ENCODE peak calls at places on chromosomes 16 and 17, in ten cellular contexts. One of them, this sample, is unnamed.

GRCh38 chr17:39144414-39144813 is 7.0 kb downstream of the PLXDC1 start:
- DNase-seq in right lobe of liver: no peak
- DNase-seq in ovary: peak; percentile 80
- DNase-seq in adrenal gland: peak; percentile 67
- DNase-seq in body of pancreas: peak; percentile 94
- DNase-seq in H54: no peak
- DNase-seq in lower leg skin: peak; percentile 96
- DNase-seq in erythroblast: no peak
- DNase-seq in stomach: peak; percentile 90
- DNase-seq in suprapubic skin: peak; percentile 94
- DNase-seq in this sample: no peak

GRCh38 chr16:67009158-67009557 is 19.8 kb upstream of the CBFB start:
- DNase-seq in stomach: no peak
- DNase-seq in ovary: no peak
- DNase-seq in suprapubic skin: no peak
- DNase-seq in erythroblast: no peak
- DNase-seq in body of pancreas: no peak
- DNase-seq in adrenal gland: no peak
- DNase-seq in lower leg skin: no peak
- DNase-seq in H54: no peak
- DNase-seq in right lobe of liver: no peak
- DNase-seq in this sample: no peak

GRCh38 chr17:79987187-79987889 is 48.3 kb downstream of the TBC1D16 start:
- DNase-seq in right lobe of liver: no peak
- DNase-seq in body of pancreas: no peak
- DNase-seq in erythroblast: no peak
- DNase-seq in adrenal gland: no peak
- DNase-seq in suprapubic skin: no peak
- DNase-seq in lower leg skin: no peak
- DNase-seq in ovary: no peak
- DNase-seq in H54: no peak
- DNase-seq in stomach: no peak
- DNase-seq in this sample: peak; percentile 34

GRCh38 chr16:84593825-84594724 is 23.8 kb downstream of the COTL1 start:
- DNase-seq in body of pancreas: no peak
- DNase-seq in right lobe of liver: no peak
- DNase-seq in adrenal gland: no peak
- DNase-seq in H54: no peak
- DNase-seq in suprapubic skin: no peak
- DNase-seq in lower leg skin: no peak
- DNase-seq in erythroblast: no peak
- DNase-seq in stomach: peak; percentile 78
- DNase-seq in ovary: peak; percentile 44
- DNase-seq in this sample: peak; percentile 96

GRCh38 chr16:31265329-31266245 is 5.8 kb downstream of the ITGAM start:
- DNase-seq in body of pancreas: peak; percentile 42
- DNase-seq in H54: peak; percentile 79
- DNase-seq in lower leg skin: peak; percentile 82
- DNase-seq in right lobe of liver: peak; percentile 38
- DNase-seq in stomach: peak; percentile 30
- DNase-seq in suprapubic skin: no peak
- DNase-seq in erythroblast: no peak
- DNase-seq in ovary: no peak
- DNase-seq in adrenal gland: peak; percentile 34
- DNase-seq in this sample: peak; percentile 57

GRCh38 chr17:13643196-13643595 is 41.5 kb upstream of the HS3ST3A1 start:
- DNase-seq in adrenal gland: no peak
- DNase-seq in right lobe of liver: no peak
- DNase-seq in ovary: no peak
- DNase-seq in suprapubic skin: no peak
- DNase-seq in body of pancreas: no peak
- DNase-seq in H54: no peak
- DNase-seq in erythroblast: no peak
- DNase-seq in stomach: no peak
- DNase-seq in lower leg skin: no peak
- DNase-seq in this sample: no peak

GRCh38 chr17:49848739-49849138 is 870 bp upstream of the TAC4 start:
- DNase-seq in right lobe of liver: no peak
- DNase-seq in suprapubic skin: no peak
- DNase-seq in erythroblast: no peak
- DNase-seq in adrenal gland: no peak
- DNase-seq in stomach: no peak
- DNase-seq in lower leg skin: no peak
- DNase-seq in body of pancreas: no peak
- DNase-seq in H54: no peak
- DNase-seq in ovary: no peak
- DNase-seq in this sample: no peak

GRCh38 chr17:17391575-17392370 is 85.0 kb upstream of the MED9 start:
- DNase-seq in ovary: no peak
- DNase-seq in suprapubic skin: no peak
- DNase-seq in stomach: no peak
- DNase-seq in lower leg skin: no peak
- DNase-seq in H54: no peak
- DNase-seq in erythroblast: peak; percentile 29
- DNase-seq in right lobe of liver: no peak
- DNase-seq in body of pancreas: no peak
- DNase-seq in adrenal gland: no peak
- DNase-seq in this sample: no peak

DNA sequence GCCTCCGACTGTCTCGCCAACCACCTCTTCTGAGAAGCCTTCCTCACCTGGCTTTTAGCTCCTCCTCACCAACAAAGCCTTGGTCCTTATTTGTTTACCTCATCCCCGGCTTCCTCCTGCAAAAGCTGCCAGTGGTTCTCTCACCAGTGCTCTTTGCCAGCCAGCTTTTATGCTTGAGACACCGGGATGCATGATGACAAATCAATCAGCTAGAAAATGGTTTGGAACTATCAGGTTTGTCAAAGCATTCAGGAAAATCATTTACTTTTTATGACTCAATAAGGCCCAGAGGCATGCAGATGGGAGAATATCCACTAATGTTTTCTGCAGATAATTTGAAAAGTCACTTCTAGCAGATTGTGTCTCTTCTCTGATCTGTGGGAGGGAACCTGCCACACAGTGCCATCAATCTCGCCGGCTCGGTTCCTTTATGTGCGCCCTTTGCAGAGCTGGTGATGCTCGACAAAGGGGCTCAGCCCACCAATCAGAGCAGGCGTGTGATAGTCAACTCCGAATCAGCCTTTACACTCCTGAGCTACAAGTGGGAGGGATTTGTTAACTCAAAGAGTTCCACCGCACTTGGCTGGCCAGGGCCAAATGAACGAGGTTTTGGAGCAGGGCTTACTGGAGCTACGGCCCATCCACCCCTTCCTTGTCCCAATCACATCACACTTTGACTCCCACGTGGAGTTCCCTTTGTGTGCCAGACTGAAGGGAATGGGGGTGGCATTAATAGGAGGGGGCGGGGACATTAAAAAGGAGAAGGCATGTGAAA is 85.8 kb downstream of the MRC2 start:
- DNase-seq in body of pancreas: no peak
- DNase-seq in suprapubic skin: no peak
- DNase-seq in lower leg skin: peak; percentile 71
- DNase-seq in H54: no peak
- DNase-seq in erythroblast: no peak
- DNase-seq in adrenal gland: no peak
- DNase-seq in stomach: no peak
- DNase-seq in right lobe of liver: no peak
- DNase-seq in ovary: no peak
- DNase-seq in this sample: no peak
- TF ChIP-seq POLR2A in body of pancreas: no peak
- TF ChIP-seq POLR2A in suprapubic skin: no peak
- TF ChIP-seq POLR2A in lower leg skin: no peak
- TF ChIP-seq POLR2A in H54: no peak
- TF ChIP-seq POLR2A in erythroblast: no peak
- TF ChIP-seq POLR2A in adrenal gland: no peak
- TF ChIP-seq POLR2A in stomach: no peak
- TF ChIP-seq POLR2A in right lobe of liver: no peak
- TF ChIP-seq POLR2A in ovary: no peak
- TF ChIP-seq POLR2A in this sample: no peak

DNA sequence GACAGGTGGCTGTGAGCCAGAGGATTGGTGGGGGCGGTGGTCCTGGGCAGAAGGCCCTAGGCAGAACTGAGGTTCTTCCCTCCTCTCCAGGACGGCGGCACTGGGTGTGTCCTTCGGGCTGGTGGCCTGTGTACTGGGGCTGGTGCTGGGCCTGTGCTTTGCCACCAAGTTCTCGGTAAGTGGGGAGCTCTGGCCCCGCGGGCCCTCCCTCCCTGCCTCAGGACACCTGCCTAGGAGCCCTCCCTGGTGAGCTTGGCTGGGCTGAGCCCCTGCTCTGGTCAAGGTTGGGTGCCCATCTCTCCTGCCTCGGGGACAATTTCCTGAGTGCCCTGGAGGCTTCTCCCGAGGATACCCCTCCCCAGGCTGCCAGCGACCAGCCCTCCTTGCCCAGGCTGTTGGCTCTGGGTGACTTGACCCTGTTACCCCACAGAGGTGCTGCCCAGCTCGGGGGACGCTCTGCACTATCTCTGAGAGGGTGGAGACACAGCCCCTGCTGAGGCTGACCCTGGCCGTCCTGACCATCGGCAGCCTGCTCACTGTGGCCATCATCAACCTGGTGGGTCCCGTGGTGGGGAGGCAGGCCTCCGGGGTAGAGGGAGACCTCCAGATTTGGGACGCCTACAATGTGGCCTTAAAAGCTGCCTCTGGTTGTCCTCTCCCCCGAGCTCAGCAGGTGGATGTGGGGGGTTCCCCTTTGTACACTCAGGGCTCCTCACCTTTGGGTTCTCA is 42.0 kb downstream of the ADCY7 start:
- DNase-seq in stomach: peak; percentile 22
- DNase-seq in adrenal gland: no peak
- DNase-seq in erythroblast: no peak
- DNase-seq in lower leg skin: peak; percentile 83
- DNase-seq in ovary: peak; percentile 25
- DNase-seq in H54: no peak
- DNase-seq in right lobe of liver: no peak
- DNase-seq in suprapubic skin: peak; percentile 62
- DNase-seq in body of pancreas: no peak
- DNase-seq in this sample: peak; percentile 44
- TF ChIP-seq POLR2A in stomach: no peak
- TF ChIP-seq POLR2A in adrenal gland: no peak
- TF ChIP-seq POLR2A in erythroblast: no peak
- TF ChIP-seq POLR2A in lower leg skin: no peak
- TF ChIP-seq POLR2A in ovary: no peak
- TF ChIP-seq POLR2A in H54: no peak
- TF ChIP-seq POLR2A in right lobe of liver: no peak
- TF ChIP-seq POLR2A in suprapubic skin: no peak
- TF ChIP-seq POLR2A in body of pancreas: no peak
- TF ChIP-seq POLR2A in this sample: no peak

GRCh38 chr16:89907055-89907814 is 11.4 kb upstream of the MC1R start:
- DNase-seq in ovary: no peak
- DNase-seq in lower leg skin: no peak
- DNase-seq in erythroblast: no peak
- DNase-seq in body of pancreas: no peak
- DNase-seq in suprapubic skin: no peak
- DNase-seq in stomach: no peak
- DNase-seq in H54: no peak
- DNase-seq in right lobe of liver: no peak
- DNase-seq in adrenal gland: no peak
- DNase-seq in this sample: no peak

GRCh38 chr16:89906141-89907025 is 12.3 kb upstream of the MC1R start:
- DNase-seq in stomach: no peak
- DNase-seq in suprapubic skin: no peak
- DNase-seq in body of pancreas: no peak
- DNase-seq in adrenal gland: no peak
- DNase-seq in lower leg skin: no peak
- DNase-seq in right lobe of liver: no peak
- DNase-seq in erythroblast: no peak
- DNase-seq in ovary: no peak
- DNase-seq in H54: no peak
- DNase-seq in this sample: no peak

GRCh38 chr16:89904606-89905510 is 13.8 kb upstream of the MC1R start:
- DNase-seq in ovary: no peak
- DNase-seq in stomach: no peak
- DNase-seq in H54: no peak
- DNase-seq in adrenal gland: no peak
- DNase-seq in suprapubic skin: peak; percentile 60
- DNase-seq in right lobe of liver: peak; percentile 44
- DNase-seq in lower leg skin: no peak
- DNase-seq in body of pancreas: no peak
- DNase-seq in erythroblast: no peak
- DNase-seq in this sample: no peak

GRCh38 chr16:89903908-89904515 is 14.7 kb upstream of the MC1R start:
- DNase-seq in erythroblast: no peak
- DNase-seq in ovary: no peak
- DNase-seq in H54: no peak
- DNase-seq in stomach: no peak
- DNase-seq in adrenal gland: no peak
- DNase-seq in right lobe of liver: no peak
- DNase-seq in body of pancreas: no peak
- DNase-seq in suprapubic skin: no peak
- DNase-seq in lower leg skin: no peak
- DNase-seq in this sample: no peak

DNA sequence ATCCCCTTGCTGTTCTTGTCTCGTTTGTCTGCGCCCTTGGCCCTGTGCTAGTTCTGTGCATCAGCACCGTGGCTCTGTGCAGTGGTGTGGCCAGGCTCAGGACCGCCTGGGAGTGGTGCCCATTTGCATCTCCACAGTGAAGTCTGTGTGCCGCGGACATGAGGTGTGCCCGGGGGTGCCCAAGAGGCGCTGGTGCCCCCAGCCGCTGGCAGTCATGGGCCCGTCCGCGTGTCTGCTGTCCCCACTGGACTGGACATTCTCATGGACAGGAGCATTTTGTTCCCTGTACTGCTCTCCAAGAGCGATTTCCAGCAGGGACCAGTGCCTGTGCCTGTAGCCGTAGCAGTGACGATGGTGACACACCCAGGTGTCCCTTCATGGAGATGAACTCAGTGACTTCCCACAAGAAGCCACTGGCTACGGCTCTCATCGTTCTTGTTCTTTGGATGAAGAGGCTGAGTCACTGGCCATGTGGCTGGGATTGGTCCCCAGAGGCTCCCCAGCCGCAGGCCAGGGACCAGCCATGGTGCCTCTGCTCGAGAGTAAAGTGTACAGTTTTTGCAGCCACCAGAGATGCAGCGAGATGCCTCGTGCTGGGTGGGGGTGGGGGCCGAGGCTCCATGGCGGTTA is 13.0 kb upstream of the MC1R start:
- DNase-seq in right lobe of liver: no peak
- DNase-seq in lower leg skin: no peak
- DNase-seq in suprapubic skin: no peak
- DNase-seq in adrenal gland: no peak
- DNase-seq in erythroblast: no peak
- DNase-seq in ovary: no peak
- DNase-seq in H54: no peak
- DNase-seq in stomach: no peak
- DNase-seq in body of pancreas: no peak
- DNase-seq in this sample: no peak
- TF ChIP-seq POLR2A in right lobe of liver: no peak
- TF ChIP-seq POLR2A in lower leg skin: no peak
- TF ChIP-seq POLR2A in suprapubic skin: no peak
- TF ChIP-seq POLR2A in adrenal gland: no peak
- TF ChIP-seq POLR2A in erythroblast: no peak
- TF ChIP-seq POLR2A in ovary: no peak
- TF ChIP-seq POLR2A in H54: no peak
- TF ChIP-seq POLR2A in stomach: no peak
- TF ChIP-seq POLR2A in body of pancreas: no peak
- TF ChIP-seq POLR2A in this sample: no peak

DNA sequence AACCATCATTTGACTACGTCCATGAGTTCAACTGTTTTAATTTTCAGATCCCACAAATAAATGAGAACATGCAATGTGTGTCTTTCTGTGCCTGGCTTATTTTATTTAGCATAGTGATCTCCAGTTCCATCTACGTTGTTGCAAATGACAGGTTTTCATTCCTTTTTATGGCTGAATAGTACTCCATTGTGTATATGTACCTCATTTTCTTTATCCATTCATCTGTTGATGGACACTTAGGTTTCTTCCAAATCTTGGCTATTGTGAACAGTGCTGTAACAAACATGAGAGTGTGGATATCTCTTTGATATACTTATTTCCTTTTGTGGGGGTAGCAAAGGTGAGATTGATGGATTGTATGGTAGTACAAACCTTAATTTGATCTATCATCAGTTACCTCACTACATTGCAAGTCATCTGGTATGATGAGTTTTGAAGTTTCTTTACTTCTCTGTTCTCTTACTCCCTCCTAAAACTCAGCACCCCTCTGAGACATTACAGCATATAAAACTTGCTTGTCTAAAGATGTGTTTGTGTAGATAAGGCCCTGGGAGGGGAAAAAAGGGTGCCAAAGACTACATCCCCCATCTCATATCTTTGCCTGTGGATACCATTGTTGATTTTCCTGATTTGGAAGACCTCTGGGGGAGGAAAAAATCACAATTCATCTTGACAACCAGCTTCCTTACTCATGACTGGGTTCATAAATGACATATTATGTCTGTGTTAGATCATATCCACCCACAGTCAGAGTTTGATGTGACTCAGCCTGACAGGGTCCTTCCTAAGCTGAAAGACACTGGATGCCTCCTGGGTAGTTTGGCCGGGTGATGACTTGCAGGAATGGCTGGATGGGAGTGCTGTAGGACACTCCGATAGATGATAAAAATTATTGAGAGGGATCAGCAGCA is 47.6 kb downstream of the ABCA9 start:
- DNase-seq in body of pancreas: no peak
- DNase-seq in adrenal gland: no peak
- DNase-seq in erythroblast: peak; percentile 22
- DNase-seq in ovary: no peak
- DNase-seq in suprapubic skin: no peak
- DNase-seq in right lobe of liver: no peak
- DNase-seq in stomach: no peak
- DNase-seq in lower leg skin: no peak
- DNase-seq in H54: no peak
- DNase-seq in this sample: no peak
- TF ChIP-seq POLR2A in body of pancreas: no peak
- TF ChIP-seq POLR2A in adrenal gland: no peak
- TF ChIP-seq POLR2A in erythroblast: no peak
- TF ChIP-seq POLR2A in ovary: no peak
- TF ChIP-seq POLR2A in suprapubic skin: no peak
- TF ChIP-seq POLR2A in right lobe of liver: no peak
- TF ChIP-seq POLR2A in stomach: no peak
- TF ChIP-seq POLR2A in lower leg skin: no peak
- TF ChIP-seq POLR2A in H54: no peak
- TF ChIP-seq POLR2A in this sample: no peak